ENCODE peak calls at places on chromosome 2, in five cellular contexts. A is HCEC 1CT, J is left kidney, W is mesendoderm, X is MCF 10A. Q is an unnamed sample.

GRCh38 chr2:207768891-207769596 is 662 bp downstream of the FZD5 start:
- DNase-seq in W (peak; percentile 76), A (peak; percentile 44), J (peak; percentile 68), X (peak; percentile 52), Q (peak; percentile 39)

GRCh38 chr2:180715044-180715443 is 265.4 kb upstream of the UBE2E3 start:
- DNase-seq in W (no peak), X (no peak), A (no peak), J (no peak), Q (no peak)

GRCh38 chr2:39667881-39668276 is 2.2 kb downstream of the TMEM178A start:
- DNase-seq in X (no peak), W (no peak), A (no peak), J (no peak), Q (no peak)

GRCh38 chr2:151928380-151928779 is 100.2 kb upstream of the ARL5A start:
- DNase-seq in A (no peak), W (peak; percentile 54), X (peak; percentile 91), J (no peak), Q (no peak)

GRCh38 chr2:26558271-26559043 is 80.5 kb upstream of the OTOF start:
- DNase-seq in J (peak; percentile 84), W (no peak), X (no peak), A (no peak), Q (no peak)

GRCh38 chr2:171807831-171808393 is 86.1 kb downstream of the SLC25A12 start:
- DNase-seq in J (no peak), A (no peak), X (peak; percentile 83), W (peak; percentile 67), Q (no peak)

GRCh38 chr2:240851078-240851861 is 17.4 kb upstream of the AGXT start:
- DNase-seq in W (peak; percentile 85), A (peak; percentile 57), X (peak; percentile 80), J (peak; percentile 88), Q (peak; percentile 68)

GRCh38 chr2:195613922-195614321 is 43.1 kb upstream of the SLC39A10 start:
- DNase-seq in A (peak; percentile 89), X (peak; percentile 33), J (peak; percentile 38), W (peak; percentile 95), Q (peak; percentile 87)

GRCh38 chr2:39719317-39719716 is 53.6 kb downstream of the TMEM178A start:
- DNase-seq in X (no peak), A (no peak), J (no peak), W (no peak), Q (no peak)

GRCh38 chr2:71583876-71584275 is 130.5 kb downstream of the DYSF start:
- DNase-seq in X (no peak), W (no peak), J (no peak), A (no peak), Q (peak; percentile 70)

GRCh38 chr2:128776461-128776971 is 457.8 kb upstream of the HS6ST1 start:
- DNase-seq in X (no peak), W (no peak), A (no peak), J (no peak), Q (no peak)

GRCh38 chr2:127091886-127092285 is 15.1 kb downstream of the BIN1 start:
- DNase-seq in A (no peak), W (no peak), X (no peak), J (no peak), Q (no peak)

GRCh38 chr2:2328847-2329246 is 2.2 kb downstream of the MYT1L start:
- DNase-seq in W (peak; percentile 79), X (no peak), J (peak; percentile 92), A (no peak), Q (no peak)